ENCODE peak calls at places on chromosomes 16 and 17, in six cellular contexts. Y, F, G, S, C and X are unnamed samples.

GRCh38 chr17:64240741-64241347 is 22.2 kb downstream of the TEX2 start:
- DNase-seq in G (no peak), Y (peak; percentile 50), C (peak; percentile 92), F (peak; percentile 91), S (no peak), X (peak; percentile 52)

GRCh38 chr17:78484300-78485159 is 92.7 kb downstream of the DNAH17 start:
- DNase-seq in G (peak; percentile 71), S (peak; percentile 38), Y (no peak), C (no peak), F (no peak), X (no peak)

GRCh38 chr16:3094289-3095027 is 4.6 kb downstream of the ZSCAN10 start:
- DNase-seq in C (peak; percentile 76), S (peak; percentile 75), G (peak; percentile 31), F (peak; percentile 49), Y (no peak), X (peak; percentile 61)

GRCh38 chr17:55152236-55152635 is 112.5 kb upstream of the HLF start:
- DNase-seq in G (no peak), Y (no peak), C (no peak), F (peak; percentile 20), S (no peak), X (peak; percentile 38)

GRCh38 chr17:83195330-83196087 is 116.1 kb downstream of the METRNL start:
- DNase-seq in C (no peak), S (peak; percentile 14), G (peak; percentile 49), Y (peak; percentile 60), F (peak; percentile 55), X (no peak)

GRCh38 chr16:55685973-55686372 is 30.2 kb downstream of the SLC6A2 start:
- DNase-seq in F (no peak), S (no peak), C (no peak), G (no peak), Y (no peak), X (no peak)

GRCh38 chr16:58462997-58463891 is 36.7 kb upstream of the NDRG4 start:
- DNase-seq in C (peak; percentile 75), Y (peak; percentile 59), S (peak; percentile 32), F (no peak), G (no peak), X (no peak)

GRCh38 chr16:86791287-86792074 is 213.1 kb downstream of the FOXL1 start:
- DNase-seq in G (no peak), F (peak; percentile 82), Y (no peak), S (no peak), C (no peak), X (no peak)

GRCh38 chr16:66996324-66996982 is 8.1 kb downstream of the CES4A start:
- DNase-seq in C (peak; percentile 76), G (no peak), F (peak; percentile 92), Y (peak; percentile 29), S (no peak), X (peak; percentile 41)

GRCh38 chr17:82902972-82903874 is 63.4 kb upstream of the ZNF750 start:
- DNase-seq in S (no peak), Y (no peak), C (no peak), G (no peak), F (no peak), X (no peak)

GRCh38 chr16:69123894-69124293 is 8.5 kb downstream of the CHTF8 start:
- DNase-seq in Y (no peak), C (peak; percentile 75), G (peak; percentile 47), F (peak; percentile 83), S (peak; percentile 81), X (peak; percentile 73)

GRCh38 chr16:50263940-50264929 is 2.1 kb upstream of the ADCY7 start:
- DNase-seq in Y (no peak), F (peak; percentile 50), C (no peak), G (no peak), S (peak; percentile 69), X (peak; percentile 45)

GRCh38 chr16:11530171-11530940 is 56.4 kb downstream of the LITAF start:
- DNase-seq in S (no peak), G (no peak), F (no peak), Y (no peak), C (no peak), X (no peak)

GRCh38 chr17:41546819-41547218 is 18.7 kb upstream of the KRT19 start:
- DNase-seq in G (no peak), C (no peak), Y (no peak), S (no peak), F (no peak), X (no peak)

GRCh38 chr17:60231691-60232090 is 81.9 kb downstream of the CA4 start:
- DNase-seq in G (no peak), C (no peak), Y (no peak), S (no peak), F (no peak), X (peak; percentile 53)

GRCh38 chr17:280901-281300 is 71.7 kb downstream of the RPH3AL start:
- DNase-seq in S (no peak), C (peak; percentile 42), F (no peak), Y (no peak), G (no peak), X (no peak)

GRCh38 chr17:80982426-80982974 is 9.1 kb upstream of the CHMP6 start:
- DNase-seq in S (no peak), G (no peak), C (no peak), Y (no peak), F (no peak), X (no peak)

GRCh38 chr17:1294157-1294717 is 14.8 kb downstream of the TRARG1 start:
- DNase-seq in G (no peak), S (peak; percentile 34), Y (no peak), C (no peak), F (no peak), X (no peak)

GRCh38 chr17:35906559-35907265 is 23.9 kb downstream of the RDM1 start:
- DNase-seq in S (no peak), Y (no peak), G (no peak), F (no peak), C (no peak), X (no peak)

GRCh38 chr16:50526796-50527195 is 21.4 kb upstream of the NKD1 start:
- DNase-seq in Y (no peak), G (no peak), F (no peak), S (no peak), C (peak; percentile 17), X (no peak)

GRCh38 chr17:45149669-45150603 is 1.7 kb downstream of the HEXIM1 start:
- DNase-seq in F (peak; percentile 63), S (peak; percentile 67), G (peak; percentile 22), Y (peak; percentile 71), C (peak; percentile 90), X (peak; percentile 69)

GRCh38 chr17:76147211-76148014 is 6.4 kb upstream of the FOXJ1 start:
- DNase-seq in C (no peak), S (peak; percentile 31), Y (no peak), G (no peak), F (peak; percentile 48), X (peak; percentile 44)

GRCh38 chr17:16872836-16873653 is 98.9 kb downstream of the TNFRSF13B start:
- DNase-seq in S (peak; percentile 62), G (peak; percentile 46), F (no peak), C (peak; percentile 42), Y (no peak), X (peak; percentile 24)

GRCh38 chr16:31568577-31569359 is 41.1 kb downstream of the AHSP start:
- DNase-seq in C (no peak), Y (peak; percentile 16), F (peak; percentile 1), S (no peak), G (no peak), X (no peak)

GRCh38 chr16:65123846-65124513 is 2.1 kb upstream of the CDH11 start:
- DNase-seq in S (no peak), F (peak; percentile 19), C (no peak), G (no peak), Y (no peak), X (no peak)

GRCh38 chr16:65122974-65123845 is 1.3 kb upstream of the CDH11 start:
- DNase-seq in C (no peak), G (no peak), S (no peak), Y (peak; percentile 64), F (peak; percentile 71), X (peak; percentile 44)

GRCh38 chr16:65120811-65121721 is 797 bp downstream of the CDH11 start:
- DNase-seq in S (no peak), Y (peak; percentile 20), F (peak; percentile 48), C (no peak), G (no peak), X (peak; percentile 41)

GRCh38 chr16:65121870-65122723 is at the start of gene CDH11:
- DNase-seq in G (no peak), C (no peak), Y (peak; percentile 60), S (no peak), F (peak; percentile 86), X (peak; percentile 73)

DNA sequence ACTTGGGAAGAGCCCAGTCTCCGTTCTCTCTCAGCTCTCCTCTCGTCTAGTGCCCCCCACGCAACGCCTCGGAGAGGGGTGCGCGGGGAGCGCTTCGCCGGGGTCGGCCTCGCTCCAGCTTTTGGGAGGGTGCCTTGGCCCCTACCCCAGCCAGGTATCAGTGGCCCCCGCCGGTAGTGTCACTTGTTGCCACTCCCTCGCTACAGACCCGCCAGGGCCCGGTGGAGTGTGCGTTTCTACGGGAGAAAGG is 786 bp upstream of the CDH11 start:
- DNase-seq in C (no peak), S (no peak), Y (no peak), G (no peak), F (no peak), X (no peak)
- H3K4me3 ChIP-seq in C (no peak overlapping the region), S (no peak overlapping the region), Y (peak overlapping the region; percentile 77), G (no peak overlapping the region), F (peak overlapping the region; percentile 51), X (peak overlapping the region; percentile 59)

GRCh38 chr17:73064084-73064938 is 28.2 kb downstream of the SLC39A11 start:
- DNase-seq in C (peak; percentile 72), F (peak; percentile 34), S (no peak), G (no peak), Y (no peak), X (no peak)
- TF ChIP-seq CTCF in C (no peak), F (no peak), S (no peak), G (no peak), Y (no peak), X (no peak)

GRCh38 chr17:28057731-28058246 is 15.3 kb downstream of the NLK start:
- DNase-seq in S (peak; percentile 25), C (no peak), Y (no peak), G (no peak), F (peak; percentile 42), X (peak; percentile 84)

GRCh38 chr17:28053725-28054124 is 11.2 kb downstream of the NLK start:
- DNase-seq in G (no peak), S (no peak), F (no peak), Y (no peak), C (no peak), X (no peak)

GRCh38 chr17:28053044-28053670 is 10.7 kb downstream of the NLK start:
- DNase-seq in F (no peak), G (no peak), S (no peak), Y (no peak), C (no peak), X (no peak)

GRCh38 chr17:28055546-28056275 is 13.2 kb downstream of the NLK start:
- DNase-seq in S (no peak), F (no peak), C (no peak), G (no peak), Y (no peak), X (no peak)

DNA sequence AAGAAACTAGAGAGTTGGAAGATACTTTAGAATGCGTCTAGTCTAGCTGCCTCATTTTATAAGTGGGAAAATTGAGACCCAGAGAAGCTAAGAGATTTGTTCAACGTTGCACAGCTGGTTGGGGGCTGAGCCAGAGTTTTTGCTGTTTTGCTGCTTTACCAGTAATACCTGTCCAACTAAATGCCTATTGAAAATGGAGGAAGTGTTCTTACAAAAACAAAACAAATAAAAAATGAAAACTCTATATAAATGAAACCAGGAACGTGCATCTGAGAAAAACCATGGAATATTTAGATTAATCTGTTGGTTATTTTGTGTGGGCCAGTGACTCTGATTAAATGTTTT is 13.8 kb downstream of the NLK start:
- DNase-seq in Y (no peak), C (no peak), S (no peak), F (no peak), G (no peak), X (no peak)
- H3K4me3 ChIP-seq in Y (no peak overlapping the region), C (no peak overlapping the region), S (no peak overlapping the region), F (no peak overlapping the region), G (no peak overlapping the region), X (no peak overlapping the region)

GRCh38 chr17:38559025-38559879 is 46.5 kb downstream of the SRCIN1 start:
- DNase-seq in F (peak; percentile 33), Y (peak; percentile 76), C (peak; percentile 90), G (peak; percentile 94), S (peak; percentile 90), X (peak; percentile 97)
- TF ChIP-seq CTCF in F (no peak), Y (no peak), C (no peak), G (no peak), S (no peak), X (peak; percentile 9)